ENCODE peak calls at places on chromosomes 1 and 21, in ten cellular contexts. One of them, this sample, is unnamed.

GRCh38 chr1:61330018-61330417 is 247.7 kb downstream of the NFIA start:
- DNase-seq in endodermal cell: no peak
- DNase-seq in neural progenitor cell: no peak
- DNase-seq in cardiac fibroblast: no peak
- DNase-seq in nephron progenitor cell: no peak
- DNase-seq in AG04450: no peak
- DNase-seq in CD4-positive, alpha-beta T cell: no peak
- DNase-seq in astrocyte: no peak
- DNase-seq in GM23338: no peak
- DNase-seq in chondrocyte: no peak
- DNase-seq in this sample: no peak

GRCh38 chr1:29876902-29877301 is 640.6 kb downstream of the PTPRU start:
- DNase-seq in astrocyte: no peak
- DNase-seq in nephron progenitor cell: no peak
- DNase-seq in cardiac fibroblast: no peak
- DNase-seq in neural progenitor cell: no peak
- DNase-seq in endodermal cell: peak; percentile 61
- DNase-seq in chondrocyte: no peak
- DNase-seq in AG04450: no peak
- DNase-seq in CD4-positive, alpha-beta T cell: no peak
- DNase-seq in GM23338: peak; percentile 79
- DNase-seq in this sample: no peak

GRCh38 chr1:29444081-29444715 is 207.9 kb downstream of the PTPRU start:
- DNase-seq in CD4-positive, alpha-beta T cell: no peak
- DNase-seq in GM23338: no peak
- DNase-seq in nephron progenitor cell: no peak
- DNase-seq in endodermal cell: peak; percentile 46
- DNase-seq in neural progenitor cell: no peak
- DNase-seq in cardiac fibroblast: no peak
- DNase-seq in chondrocyte: no peak
- DNase-seq in astrocyte: no peak
- DNase-seq in AG04450: no peak
- DNase-seq in this sample: no peak

GRCh38 chr21:34197561-34197960 is 124.2 kb downstream of the MRPS6 start:
- DNase-seq in astrocyte: no peak
- DNase-seq in AG04450: no peak
- DNase-seq in cardiac fibroblast: no peak
- DNase-seq in nephron progenitor cell: no peak
- DNase-seq in CD4-positive, alpha-beta T cell: no peak
- DNase-seq in endodermal cell: no peak
- DNase-seq in neural progenitor cell: no peak
- DNase-seq in chondrocyte: no peak
- DNase-seq in GM23338: no peak
- DNase-seq in this sample: no peak

GRCh38 chr1:155934933-155935590 is 849 bp upstream of the KHDC4 start:
- DNase-seq in endodermal cell: peak; percentile 52
- DNase-seq in cardiac fibroblast: no peak
- DNase-seq in CD4-positive, alpha-beta T cell: no peak
- DNase-seq in astrocyte: no peak
- DNase-seq in AG04450: no peak
- DNase-seq in GM23338: peak; percentile 45
- DNase-seq in chondrocyte: no peak
- DNase-seq in nephron progenitor cell: no peak
- DNase-seq in neural progenitor cell: no peak
- DNase-seq in this sample: no peak

GRCh38 chr1:172781513-172782140 is 122.7 kb downstream of the FASLG start:
- DNase-seq in GM23338: no peak
- DNase-seq in CD4-positive, alpha-beta T cell: no peak
- DNase-seq in chondrocyte: no peak
- DNase-seq in nephron progenitor cell: no peak
- DNase-seq in endodermal cell: no peak
- DNase-seq in AG04450: no peak
- DNase-seq in neural progenitor cell: no peak
- DNase-seq in astrocyte: no peak
- DNase-seq in cardiac fibroblast: no peak
- DNase-seq in this sample: peak; percentile 14

GRCh38 chr1:9699361-9699760 is 47.8 kb downstream of the PIK3CD start:
- DNase-seq in nephron progenitor cell: no peak
- DNase-seq in CD4-positive, alpha-beta T cell: no peak
- DNase-seq in AG04450: no peak
- DNase-seq in chondrocyte: no peak
- DNase-seq in neural progenitor cell: no peak
- DNase-seq in GM23338: no peak
- DNase-seq in endodermal cell: no peak
- DNase-seq in astrocyte: no peak
- DNase-seq in cardiac fibroblast: no peak
- DNase-seq in this sample: no peak

GRCh38 chr21:42654179-42654912 is 925 bp downstream of the PDE9A start:
- DNase-seq in endodermal cell: peak; percentile 76
- DNase-seq in chondrocyte: peak; percentile 33
- DNase-seq in nephron progenitor cell: peak; percentile 48
- DNase-seq in AG04450: no peak
- DNase-seq in CD4-positive, alpha-beta T cell: no peak
- DNase-seq in GM23338: peak; percentile 76
- DNase-seq in astrocyte: no peak
- DNase-seq in neural progenitor cell: peak; percentile 88
- DNase-seq in cardiac fibroblast: no peak
- DNase-seq in this sample: peak; percentile 76

GRCh38 chr1:223129229-223129851 is 13.7 kb downstream of the TLR5 start:
- DNase-seq in nephron progenitor cell: peak; percentile 91
- DNase-seq in AG04450: no peak
- DNase-seq in GM23338: peak; percentile 86
- DNase-seq in cardiac fibroblast: peak; percentile 50
- DNase-seq in neural progenitor cell: peak; percentile 91
- DNase-seq in astrocyte: peak; percentile 14
- DNase-seq in CD4-positive, alpha-beta T cell: peak; percentile 53
- DNase-seq in chondrocyte: no peak
- DNase-seq in endodermal cell: peak; percentile 97
- DNase-seq in this sample: peak; percentile 73

GRCh38 chr1:225977937-225978748 is 21.0 kb downstream of the SDE2 start:
- DNase-seq in chondrocyte: no peak
- DNase-seq in astrocyte: no peak
- DNase-seq in endodermal cell: no peak
- DNase-seq in cardiac fibroblast: no peak
- DNase-seq in AG04450: no peak
- DNase-seq in neural progenitor cell: no peak
- DNase-seq in GM23338: no peak
- DNase-seq in nephron progenitor cell: no peak
- DNase-seq in CD4-positive, alpha-beta T cell: no peak
- DNase-seq in this sample: peak; percentile 58

GRCh38 chr1:181632492-181632891 is 149.2 kb downstream of the CACNA1E start:
- DNase-seq in AG04450: no peak
- DNase-seq in astrocyte: no peak
- DNase-seq in endodermal cell: no peak
- DNase-seq in CD4-positive, alpha-beta T cell: no peak
- DNase-seq in chondrocyte: no peak
- DNase-seq in neural progenitor cell: no peak
- DNase-seq in nephron progenitor cell: no peak
- DNase-seq in cardiac fibroblast: no peak
- DNase-seq in GM23338: no peak
- DNase-seq in this sample: no peak
- TF ChIP-seq CTCF in AG04450: no peak
- TF ChIP-seq CTCF in astrocyte: no peak
- TF ChIP-seq CTCF in endodermal cell: peak; percentile 39
- TF ChIP-seq CTCF in CD4-positive, alpha-beta T cell: no peak
- TF ChIP-seq CTCF in chondrocyte: no peak
- TF ChIP-seq CTCF in neural progenitor cell: peak; percentile 8
- TF ChIP-seq CTCF in nephron progenitor cell: no peak
- TF ChIP-seq CTCF in cardiac fibroblast: no peak
- TF ChIP-seq CTCF in GM23338: no peak
- TF ChIP-seq CTCF in this sample: peak; percentile 9

DNA sequence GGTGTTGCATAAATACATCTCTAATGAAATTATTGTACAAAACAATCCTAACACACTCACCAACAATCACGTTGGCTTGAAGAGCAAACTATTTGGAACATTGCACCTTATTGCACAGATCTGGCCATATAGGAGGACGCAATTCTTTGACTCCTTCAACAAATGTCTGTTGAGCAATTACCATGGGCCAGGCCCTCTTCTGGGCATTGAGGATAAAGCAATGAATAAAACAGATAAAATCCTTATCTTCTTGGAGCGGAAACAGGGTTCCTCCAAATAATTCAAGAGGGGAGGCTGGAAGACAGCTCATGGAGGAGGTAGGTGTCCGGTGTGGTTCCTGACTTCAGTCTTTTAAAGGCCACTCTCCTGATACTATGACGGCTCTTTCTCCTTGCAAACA is 43.3 kb downstream of the PAX7 start:
- DNase-seq in neural progenitor cell: no peak
- DNase-seq in AG04450: no peak
- DNase-seq in GM23338: peak; percentile 54
- DNase-seq in chondrocyte: no peak
- DNase-seq in CD4-positive, alpha-beta T cell: no peak
- DNase-seq in astrocyte: no peak
- DNase-seq in nephron progenitor cell: no peak
- DNase-seq in endodermal cell: no peak
- DNase-seq in cardiac fibroblast: no peak
- DNase-seq in this sample: no peak
- TF ChIP-seq CTCF in neural progenitor cell: peak; percentile 37
- TF ChIP-seq CTCF in AG04450: no peak
- TF ChIP-seq CTCF in GM23338: peak; percentile 48
- TF ChIP-seq CTCF in chondrocyte: peak; percentile 33
- TF ChIP-seq CTCF in CD4-positive, alpha-beta T cell: no peak
- TF ChIP-seq CTCF in astrocyte: no peak
- TF ChIP-seq CTCF in nephron progenitor cell: no peak
- TF ChIP-seq CTCF in endodermal cell: peak; percentile 62
- TF ChIP-seq CTCF in cardiac fibroblast: no peak
- TF ChIP-seq CTCF in this sample: no peak

GRCh38 chr21:44487831-44488230 is 32.5 kb downstream of the LRRC3 start:
- DNase-seq in AG04450: no peak
- DNase-seq in CD4-positive, alpha-beta T cell: peak; percentile 41
- DNase-seq in cardiac fibroblast: peak; percentile 58
- DNase-seq in GM23338: peak; percentile 82
- DNase-seq in nephron progenitor cell: no peak
- DNase-seq in chondrocyte: no peak
- DNase-seq in neural progenitor cell: peak; percentile 45
- DNase-seq in astrocyte: no peak
- DNase-seq in endodermal cell: peak; percentile 85
- DNase-seq in this sample: no peak
- TF ChIP-seq CTCF in AG04450: peak; percentile 55
- TF ChIP-seq CTCF in CD4-positive, alpha-beta T cell: peak; percentile 15
- TF ChIP-seq CTCF in cardiac fibroblast: peak; percentile 74
- TF ChIP-seq CTCF in GM23338: peak; percentile 99
- TF ChIP-seq CTCF in nephron progenitor cell: peak; percentile 40
- TF ChIP-seq CTCF in chondrocyte: peak; percentile 73
- TF ChIP-seq CTCF in neural progenitor cell: peak; percentile 66
- TF ChIP-seq CTCF in astrocyte: peak; percentile 29
- TF ChIP-seq CTCF in endodermal cell: peak; percentile 90
- TF ChIP-seq CTCF in this sample: peak; percentile 55

DNA sequence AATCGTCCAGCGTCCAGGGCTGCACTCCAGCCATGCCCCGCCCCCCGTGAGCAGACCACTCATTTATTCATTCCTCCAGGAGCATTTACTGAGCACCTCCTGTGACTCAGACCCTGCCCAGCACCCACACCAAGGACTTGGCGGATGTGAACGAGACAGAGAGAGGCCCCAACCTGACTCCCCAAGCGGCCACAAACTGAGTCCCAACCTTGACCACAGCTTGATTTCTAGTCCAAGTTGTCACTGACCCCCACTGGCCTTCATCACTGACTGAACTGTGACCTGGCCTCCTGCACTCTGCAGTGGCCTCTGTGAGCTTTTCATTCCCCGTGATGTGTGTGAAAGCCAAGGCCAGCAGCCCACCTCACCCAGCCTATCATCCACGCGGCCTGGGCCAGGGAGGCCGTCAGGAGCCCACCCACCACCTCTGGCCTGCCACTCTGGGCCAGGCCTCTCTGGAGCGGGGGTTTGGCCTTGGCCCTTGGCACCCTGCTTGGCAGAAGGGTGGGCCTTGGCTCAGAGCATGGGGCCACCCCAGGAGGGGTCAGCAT is 19.3 kb upstream of the RUNX3 start:
- DNase-seq in CD4-positive, alpha-beta T cell: no peak
- DNase-seq in cardiac fibroblast: peak; percentile 82
- DNase-seq in nephron progenitor cell: no peak
- DNase-seq in GM23338: no peak
- DNase-seq in endodermal cell: no peak
- DNase-seq in neural progenitor cell: no peak
- DNase-seq in astrocyte: peak; percentile 93
- DNase-seq in chondrocyte: no peak
- DNase-seq in AG04450: peak; percentile 10
- DNase-seq in this sample: no peak
- TF ChIP-seq CTCF in CD4-positive, alpha-beta T cell: no peak
- TF ChIP-seq CTCF in cardiac fibroblast: no peak
- TF ChIP-seq CTCF in nephron progenitor cell: no peak
- TF ChIP-seq CTCF in GM23338: no peak
- TF ChIP-seq CTCF in endodermal cell: no peak
- TF ChIP-seq CTCF in neural progenitor cell: no peak
- TF ChIP-seq CTCF in astrocyte: no peak
- TF ChIP-seq CTCF in chondrocyte: no peak
- TF ChIP-seq CTCF in AG04450: no peak
- TF ChIP-seq CTCF in this sample: no peak

GRCh38 chr1:179025975-179026812 is 500 bp downstream of the FAM20B start:
- DNase-seq in neural progenitor cell: peak; percentile 90
- DNase-seq in endodermal cell: peak; percentile 86
- DNase-seq in nephron progenitor cell: peak; percentile 79
- DNase-seq in chondrocyte: peak; percentile 94
- DNase-seq in cardiac fibroblast: peak; percentile 33
- DNase-seq in GM23338: peak; percentile 81
- DNase-seq in AG04450: no peak
- DNase-seq in CD4-positive, alpha-beta T cell: peak; percentile 60
- DNase-seq in astrocyte: peak; percentile 30
- DNase-seq in this sample: peak; percentile 83
- TF ChIP-seq CTCF in neural progenitor cell: no peak
- TF ChIP-seq CTCF in endodermal cell: no peak
- TF ChIP-seq CTCF in nephron progenitor cell: no peak
- TF ChIP-seq CTCF in chondrocyte: peak; percentile 7
- TF ChIP-seq CTCF in cardiac fibroblast: no peak
- TF ChIP-seq CTCF in GM23338: no peak
- TF ChIP-seq CTCF in AG04450: no peak
- TF ChIP-seq CTCF in CD4-positive, alpha-beta T cell: no peak
- TF ChIP-seq CTCF in astrocyte: no peak
- TF ChIP-seq CTCF in this sample: no peak

GRCh38 chr1:159945483-159946241 is at the start of gene IGSF9:
- DNase-seq in endodermal cell: peak; percentile 98
- DNase-seq in GM23338: peak; percentile 97
- DNase-seq in CD4-positive, alpha-beta T cell: peak; percentile 57
- DNase-seq in chondrocyte: peak; percentile 93
- DNase-seq in astrocyte: peak; percentile 55
- DNase-seq in neural progenitor cell: peak; percentile 99
- DNase-seq in AG04450: no peak
- DNase-seq in nephron progenitor cell: peak; percentile 96
- DNase-seq in cardiac fibroblast: peak; percentile 38
- DNase-seq in this sample: peak; percentile 81
- TF ChIP-seq CTCF in endodermal cell: peak; percentile 66
- TF ChIP-seq CTCF in GM23338: peak; percentile 40
- TF ChIP-seq CTCF in CD4-positive, alpha-beta T cell: peak; percentile 63
- TF ChIP-seq CTCF in chondrocyte: peak; percentile 76
- TF ChIP-seq CTCF in astrocyte: no peak
- TF ChIP-seq CTCF in neural progenitor cell: peak; percentile 66
- TF ChIP-seq CTCF in AG04450: peak; percentile 43
- TF ChIP-seq CTCF in nephron progenitor cell: peak; percentile 25
- TF ChIP-seq CTCF in cardiac fibroblast: no peak
- TF ChIP-seq CTCF in this sample: peak; percentile 45

DNA sequence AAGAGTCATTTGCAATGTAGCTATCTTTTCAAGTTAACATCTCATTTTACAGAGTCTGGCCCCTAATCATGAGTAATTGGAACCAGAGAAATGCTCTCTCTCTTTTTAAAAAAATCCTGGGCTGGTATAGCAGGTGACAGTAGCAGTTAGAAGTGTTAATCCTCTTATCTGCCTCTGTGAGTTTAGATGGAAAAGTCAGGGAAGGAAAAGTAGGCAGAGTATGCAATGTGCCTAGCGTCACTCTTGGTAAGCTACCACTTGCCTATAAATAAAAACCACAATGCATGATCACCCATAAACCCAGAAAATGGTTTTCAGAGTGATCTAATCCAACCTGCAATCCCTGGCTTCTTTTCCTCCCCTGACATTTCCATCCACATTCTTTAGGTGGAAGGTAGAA is 43.2 kb downstream of the UTP25 start:
- DNase-seq in cardiac fibroblast: no peak
- DNase-seq in endodermal cell: no peak
- DNase-seq in AG04450: no peak
- DNase-seq in astrocyte: no peak
- DNase-seq in chondrocyte: no peak
- DNase-seq in CD4-positive, alpha-beta T cell: no peak
- DNase-seq in GM23338: no peak
- DNase-seq in nephron progenitor cell: no peak
- DNase-seq in neural progenitor cell: peak; percentile 26
- DNase-seq in this sample: no peak
- TF ChIP-seq CTCF in cardiac fibroblast: no peak
- TF ChIP-seq CTCF in endodermal cell: no peak
- TF ChIP-seq CTCF in AG04450: no peak
- TF ChIP-seq CTCF in astrocyte: no peak
- TF ChIP-seq CTCF in chondrocyte: no peak
- TF ChIP-seq CTCF in CD4-positive, alpha-beta T cell: no peak
- TF ChIP-seq CTCF in GM23338: no peak
- TF ChIP-seq CTCF in nephron progenitor cell: no peak
- TF ChIP-seq CTCF in neural progenitor cell: no peak
- TF ChIP-seq CTCF in this sample: no peak

This sample was measured in GM13977.